ENCODE peak calls at places on chromosomes 4 and X, in five cellular contexts. N is stimulated activated CD4-positive, alpha-beta T cell treated with anti-CD3 and anti-CD28 coated beads, Interleukin-15, amount 100 ng/mL, for 1 hour; H is fibroblast of the aortic adventitia; J is T follicular helper cell; E is natural killer cell. F is an unnamed sample.

GRCh38 chrX:112513154-112513553 is 166.6 kb downstream of the LHFPL1 start:
- DNase-seq in N (no peak), H (no peak), J (no peak), E (no peak), F (no peak)

GRCh38 chrX:25726539-25726938 is 411.6 kb upstream of the MAGEB18 start:
- DNase-seq in N (no peak), H (peak), J (no peak), E (no peak), F (no peak)

GRCh38 chr4:187017156-187017555 is 293.5 kb upstream of the FAT1 start:
- DNase-seq in N (no peak), H (no peak), J (no peak), E (no peak), F (no peak)

GRCh38 chr4:1349359-1350168 is 2.6 kb downstream of the UVSSA start:
- DNase-seq in N (no peak), H (no peak), J (no peak), E (no peak), F (no peak)

GRCh38 chr4:88802585-88803285 is 105.1 kb upstream of the NAP1L5 start:
- DNase-seq in N (no peak), H (no peak), J (no peak), E (no peak), F (no peak)

GRCh38 chr4:21845663-21846062 is 102.9 kb downstream of the KCNIP4 start:
- DNase-seq in N (no peak), H (peak), J (no peak), E (no peak), F (no peak)

GRCh38 chr4:187578103-187578502 is 417.5 kb upstream of the ZFP42 start:
- DNase-seq in N (no peak), H (no peak), J (no peak), E (no peak), F (no peak)

GRCh38 chr4:185004562-185005208 is 13.6 kb upstream of the HELT start:
- DNase-seq in N (no peak), H (no peak), J (no peak), E (no peak), F (no peak)

GRCh38 chr4:16120720-16121119 is 36.9 kb upstream of the PROM1 start:
- DNase-seq in N (no peak), H (no peak), J (no peak), E (no peak), F (no peak)

GRCh38 chrX:116961872-116962582 is 499.3 kb upstream of the CT83 start:
- DNase-seq in N (no peak), H (no peak), J (no peak), E (no peak), F (no peak)

GRCh38 chr4:83320548-83320947 is 14.1 kb downstream of the HPSE start:
- DNase-seq in N (no peak), H (peak), J (no peak), E (no peak), F (no peak)

GRCh38 chr4:39255266-39255665 is 72.9 kb downstream of the WDR19 start:
- DNase-seq in N (no peak), H (peak), J (no peak), E (no peak), F (no peak)

GRCh38 chrX:19863237-19864223 is 23.9 kb downstream of the SH3KBP1 start:
- DNase-seq in N (no peak), H (no peak), J (no peak), E (no peak), F (no peak)

GRCh38 chrX:104833401-104833800 is 267.4 kb downstream of the IL1RAPL2 start:
- DNase-seq in N (no peak), H (peak), J (no peak), E (no peak), F (no peak)

GRCh38 chrX:15877380-15877779 is 22.8 kb upstream of the AP1S2 start:
- DNase-seq in N (no peak), H (peak), J (no peak), E (no peak), F (no peak)

GRCh38 chr4:81676552-81676951 is 204.8 kb upstream of the RASGEF1B start:
- DNase-seq in N (no peak), H (peak), J (no peak), E (no peak), F (no peak)

GRCh38 chr4:47668810-47669408 is 169.0 kb downstream of the CORIN start:
- DNase-seq in N (no peak), H (peak), J (no peak), E (no peak), F (no peak)

GRCh38 chr4:127771535-127772275 is 10.4 kb upstream of the HSPA4L start:
- DNase-seq in N (no peak), H (no peak), J (no peak), E (no peak), F (no peak)

GRCh38 chr4:110970642-110971041 is 347.8 kb upstream of the PITX2 start:
- DNase-seq in N (no peak), H (peak), J (no peak), E (no peak), F (no peak)

GRCh38 chr4:182204042-182204441 is 39.2 kb upstream of the TENM3 start:
- DNase-seq in N (no peak), H (peak), J (no peak), E (no peak), F (no peak)

GRCh38 chr4:71229477-71230257 is 109.2 kb upstream of the SLC4A4 start:
- DNase-seq in N (no peak), H (peak), J (no peak), E (no peak), F (no peak)

GRCh38 chrX:3362956-3363355 is 16.5 kb upstream of the MXRA5 start:
- DNase-seq in N (no peak), H (no peak), J (no peak), E (no peak), F (no peak)

GRCh38 chr4:75048208-75048879 is 115.4 kb downstream of the PARM1 start:
- DNase-seq in N (no peak), H (no peak), J (no peak), E (no peak), F (no peak)

GRCh38 chr4:62204136-62204535 is 1004.0 kb downstream of the ADGRL3 start:
- DNase-seq in N (no peak), H (no peak), J (no peak), E (no peak), F (no peak)